ENCODE peak calls at places on chromosomes 7 and 10, in four cellular contexts. R is chondrocyte, A is T-helper 17 cell, B is H7. V is an unnamed sample.

GRCh38 chr10:34814228-34815173 is 595 bp downstream of the PARD3 start:
- DNase-seq in R (no peak), A (no peak), B (peak), V (peak)

GRCh38 chr7:98922392-98923107 is 44.2 kb downstream of the TRRAP start:
- DNase-seq in A (no peak), B (no peak), R (no peak), V (no peak)

GRCh38 chr7:100174582-100174981 is 2.6 kb downstream of the GPC2 start:
- DNase-seq in R (peak), B (no peak), A (no peak), V (peak)

GRCh38 chr10:6014241-6014761 is 37.0 kb upstream of the IL15RA start:
- DNase-seq in R (no peak), A (peak), B (peak), V (no peak)

GRCh38 chr7:142797799-142798377 is 27.1 kb downstream of the PRSS2 start:
- DNase-seq in R (no peak), A (no peak), B (peak), V (no peak)

GRCh38 chr7:50812847-50813475 is 30.3 kb upstream of the GRB10 start:
- DNase-seq in A (no peak), R (no peak), B (no peak), V (no peak)

GRCh38 chr7:5526190-5527037 is 102.8 kb upstream of the TNRC18 start:
- DNase-seq in B (peak), A (no peak), R (no peak), V (peak)

GRCh38 chr10:128414568-128414967 is 288.3 kb upstream of the MKI67 start:
- DNase-seq in A (no peak), B (no peak), R (no peak), V (no peak)

GRCh38 chr10:29250066-29250465 is 38.8 kb upstream of the LYZL1 start:
- DNase-seq in R (no peak), B (no peak), A (no peak), V (no peak)

GRCh38 chr7:16492513-16493062 is 27.1 kb upstream of the SOSTDC1 start:
- DNase-seq in B (no peak), R (no peak), A (no peak), V (no peak)

GRCh38 chr7:33750177-33750576 is 155.2 kb upstream of the BMPER start:
- DNase-seq in B (no peak), A (no peak), R (no peak), V (no peak)

V was measured in spleen.